ENCODE peak calls at places on chromosome 22, in six cellular contexts. G, L, T, R, I and F are unnamed samples.

GRCh38 chr22:42080287-42080686 is 787 bp downstream of the SMDT1 start:
- DNase-seq in G (peak; percentile 68), L (peak; percentile 55), T (peak; percentile 86), R (no peak), I (no peak), F (no peak)

GRCh38 chr22:23091760-23092159 is 21.4 kb downstream of the GNAZ start:
- DNase-seq in G (no peak), L (no peak), T (no peak), R (no peak), I (no peak), F (no peak)

GRCh38 chr22:32444068-32444467 is 20.2 kb downstream of the BPIFC start:
- DNase-seq in G (peak; percentile 5), L (no peak), T (no peak), R (no peak), I (no peak), F (peak; percentile 67)

GRCh38 chr22:32623943-32624342 is 149.3 kb downstream of the FBXO7 start:
- DNase-seq in G (no peak), L (peak; percentile 41), T (no peak), R (peak; percentile 85), I (peak; percentile 80), F (no peak)

GRCh38 chr22:23801238-23801821 is 14.6 kb downstream of the SMARCB1 start:
- DNase-seq in G (no peak), L (no peak), T (no peak), R (no peak), I (no peak), F (no peak)

GRCh38 chr22:42883121-42883520 is 26.0 kb upstream of the ARFGAP3 start:
- DNase-seq in G (no peak), L (no peak), T (no peak), R (no peak), I (no peak), F (no peak)

GRCh38 chr22:22380098-22381030 is 128.2 kb downstream of the ZNF280B start:
- DNase-seq in G (no peak), L (no peak), T (no peak), R (no peak), I (no peak), F (peak; percentile 87)

GRCh38 chr22:31085493-31085824 is 4.3 kb downstream of the SMTN start:
- DNase-seq in G (no peak), L (no peak), T (no peak), R (peak; percentile 53), I (no peak), F (no peak)

GRCh38 chr22:19410941-19411689 is 20.4 kb downstream of the HIRA start:
- DNase-seq in G (no peak), L (no peak), T (no peak), R (no peak), I (no peak), F (no peak)

GRCh38 chr22:18023509-18024275 is 669 bp downstream of the MICAL3 start:
- DNase-seq in G (peak; percentile 69), L (peak; percentile 69), T (no peak), R (peak; percentile 83), I (peak; percentile 62), F (peak; percentile 89)

GRCh38 chr22:31162015-31162765 is 2.2 kb downstream of the RNF185 start:
- DNase-seq in G (peak; percentile 33), L (no peak), T (no peak), R (no peak), I (no peak), F (no peak)

GRCh38 chr22:37757663-37758062 is 50.1 kb upstream of the GCAT start:
- DNase-seq in G (no peak), L (no peak), T (no peak), R (no peak), I (no peak), F (no peak)

GRCh38 chr22:36871669-36872081 is 10.9 kb downstream of the NCF4 start:
- DNase-seq in G (no peak), L (no peak), T (no peak), R (no peak), I (no peak), F (no peak)

GRCh38 chr22:22110548-22111266 is 128.1 kb upstream of the TOP3B start:
- DNase-seq in G (peak; percentile 23), L (no peak), T (no peak), R (no peak), I (no peak), F (peak; percentile 92)

GRCh38 chr22:42621505-42622002 is 6.9 kb upstream of the POLDIP3 start:
- DNase-seq in G (peak; percentile 51), L (peak; percentile 78), T (no peak), R (peak; percentile 66), I (no peak), F (peak; percentile 80)

GRCh38 chr22:33803371-33803770 is 116.9 kb downstream of the LARGE1 start:
- DNase-seq in G (no peak), L (no peak), T (peak; percentile 90), R (peak; percentile 65), I (no peak), F (no peak)

GRCh38 chr22:32205974-32206773 is 1.3 kb upstream of the RFPL2 start:
- DNase-seq in G (no peak), L (no peak), T (no peak), R (no peak), I (no peak), F (no peak)

DNA sequence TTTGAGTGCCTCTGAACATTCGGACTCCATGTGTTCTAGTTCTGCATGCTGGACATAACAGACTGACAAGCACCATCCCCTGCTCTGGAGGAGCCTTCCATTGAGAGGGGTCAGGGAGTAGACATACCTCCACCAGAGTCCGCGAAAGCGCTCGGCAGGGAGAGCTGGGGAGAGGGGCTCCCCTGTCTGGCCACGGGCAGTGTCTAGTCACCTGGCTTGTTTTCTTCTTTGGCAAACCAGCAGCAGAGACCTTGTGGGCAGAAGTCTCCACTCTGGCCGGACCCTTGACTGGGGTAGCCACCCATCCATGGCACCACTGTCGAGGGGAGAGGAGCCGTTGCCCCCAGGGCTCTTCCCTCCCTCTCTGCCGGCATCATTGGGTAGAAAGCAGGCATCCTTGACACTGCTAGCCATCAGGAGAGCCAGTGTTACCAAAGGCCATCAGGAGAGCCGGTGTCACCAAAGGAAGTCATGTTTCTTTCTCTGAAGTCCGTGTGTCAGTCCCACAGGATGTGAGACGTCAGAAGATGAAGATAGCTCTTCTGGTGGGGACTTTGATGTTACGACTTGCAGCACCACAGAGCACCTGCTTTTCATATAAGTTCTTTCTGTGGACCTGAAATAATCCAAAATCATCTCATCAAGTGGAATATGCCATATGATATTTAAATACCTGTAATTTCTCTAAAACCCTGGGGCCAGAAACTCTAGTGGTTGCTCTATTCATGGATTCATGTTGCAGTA is 305.6 kb downstream of the TBC1D22A start:
- DNase-seq in G (no peak), L (peak; percentile 17), T (no peak), R (no peak), I (no peak), F (peak; percentile 37)
- TF ChIP-seq POLR2A in G (no peak), L (no peak), T (no peak), R (no peak), I (no peak), F (no peak)

GRCh38 chr22:47902646-47903180 is 1140.3 kb downstream of the TBC1D22A start:
- DNase-seq in G (no peak), L (no peak), T (peak; percentile 29), R (no peak), I (no peak), F (no peak)

GRCh38 chr22:47901911-47902310 is 1139.5 kb downstream of the TBC1D22A start:
- DNase-seq in G (no peak), L (no peak), T (peak; percentile 64), R (no peak), I (no peak), F (no peak)

GRCh38 chr22:47898946-47899345 is 1136.5 kb downstream of the TBC1D22A start:
- DNase-seq in G (no peak), L (no peak), T (no peak), R (no peak), I (no peak), F (no peak)

GRCh38 chr22:47899894-47900293 is 1137.4 kb downstream of the TBC1D22A start:
- DNase-seq in G (no peak), L (no peak), T (peak; percentile 58), R (no peak), I (no peak), F (no peak)
- H3K4me3 ChIP-seq in G (no peak overlapping the region), L (no peak overlapping the region), T (no peak overlapping the region), R (no peak overlapping the region), I (no peak overlapping the region), F (no peak overlapping the region)

DNA sequence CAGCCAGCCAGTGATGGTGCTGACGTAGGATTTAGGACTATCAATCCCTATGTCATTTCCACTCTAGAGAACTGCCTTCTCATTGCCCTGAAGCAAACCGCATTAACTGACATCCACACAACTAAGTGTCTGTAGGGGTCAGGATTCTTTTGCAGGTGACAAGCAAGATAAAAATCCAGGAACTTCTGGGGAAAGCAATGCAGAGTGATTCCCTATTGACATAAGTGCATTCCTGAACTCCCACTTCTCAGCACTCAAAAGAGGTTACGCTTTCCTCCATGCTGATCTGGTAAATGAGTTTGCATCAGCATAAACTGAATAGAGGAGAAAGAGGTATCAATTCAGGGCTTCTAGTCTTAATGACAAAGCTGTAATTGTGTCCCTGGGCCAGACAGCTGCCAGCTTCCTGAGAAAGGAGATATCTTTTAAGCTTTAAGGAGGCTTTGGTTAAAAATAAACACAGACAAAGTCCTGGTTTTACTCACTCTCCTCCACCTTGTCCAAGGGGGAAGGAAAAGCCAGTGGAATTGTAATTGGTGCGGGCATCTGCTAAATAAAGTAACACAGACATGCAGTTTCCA is 224.5 kb upstream of the ISX start:
- DNase-seq in G (no peak), L (no peak), T (no peak), R (no peak), I (no peak), F (no peak)
- TF ChIP-seq POLR2A in G (no peak), L (no peak), T (no peak), R (no peak), I (no peak), F (no peak)

GRCh38 chr22:49482811-49483210 is 344.9 kb downstream of the BRD1 start:
- DNase-seq in G (no peak), L (no peak), T (no peak), R (no peak), I (no peak), F (no peak)

GRCh38 chr22:49483281-49483905 is 344.3 kb downstream of the BRD1 start:
- DNase-seq in G (no peak), L (no peak), T (no peak), R (no peak), I (no peak), F (no peak)

GRCh38 chr22:49480340-49480739 is 347.3 kb downstream of the BRD1 start:
- DNase-seq in G (no peak), L (no peak), T (no peak), R (no peak), I (no peak), F (no peak)

GRCh38 chr22:49480896-49481650 is 346.6 kb downstream of the BRD1 start:
- DNase-seq in G (no peak), L (no peak), T (peak; percentile 52), R (no peak), I (no peak), F (no peak)

DNA sequence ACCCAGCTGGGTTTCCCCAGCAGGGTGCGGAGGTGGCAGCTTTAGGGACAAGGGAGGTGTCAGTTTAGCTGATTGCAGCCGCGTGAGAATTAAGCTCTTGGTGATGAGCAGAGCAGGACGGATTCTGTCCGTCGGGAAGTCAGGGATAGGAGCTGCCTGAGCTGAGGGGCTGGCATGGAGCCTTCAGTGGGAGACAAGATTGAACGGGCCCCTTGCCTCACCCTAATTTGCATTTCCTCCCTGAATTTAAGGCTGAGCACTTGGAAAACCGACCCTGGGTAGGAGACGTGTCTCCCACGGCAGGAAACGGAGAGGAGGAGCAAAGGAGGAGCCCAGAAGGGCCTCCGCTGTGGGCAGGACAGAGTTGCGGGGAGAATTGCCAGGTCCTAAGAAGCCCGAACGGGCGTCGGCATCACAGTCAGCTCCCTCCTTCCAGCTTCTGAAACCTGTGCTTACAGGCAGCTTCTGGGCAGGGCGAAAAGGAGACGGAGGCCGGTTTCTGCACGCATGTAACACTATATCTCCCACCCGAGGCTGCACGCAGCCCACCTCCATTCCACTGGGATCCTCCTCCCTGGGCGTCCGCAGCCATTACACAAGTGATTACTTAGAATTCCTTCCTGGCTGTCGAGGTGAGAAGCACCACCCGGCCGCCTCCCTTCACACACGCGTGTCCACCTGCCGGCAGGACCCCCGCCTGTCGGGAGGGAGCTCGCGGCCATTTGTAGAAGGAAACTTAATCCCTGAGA is 345.8 kb downstream of the BRD1 start:
- DNase-seq in G (no peak), L (no peak), T (no peak), R (no peak), I (no peak), F (no peak)
- H3K4me3 ChIP-seq in G (no peak overlapping the region), L (no peak overlapping the region), T (peak overlapping the region; percentile 19), R (no peak overlapping the region), I (no peak overlapping the region), F (no peak overlapping the region)